ENCODE peak calls at places on chromosomes 3 and 15, in five cellular contexts. D is mucosa of descending colon, Y is MM.1S, Z is hepatocyte, M is transverse colon. V is an unnamed sample.

GRCh38 chr3:156673732-156674045 is 701 bp upstream of the TIPARP start:
- DNase-seq in Y (no peak), Z (no peak), M (no peak), D (no peak), V (no peak)

GRCh38 chr15:66294157-66294931 is 976 bp downstream of the DIS3L start:
- DNase-seq in Y (peak), D (peak), Z (peak), M (peak), V (peak)

GRCh38 chr15:90035095-90035834 is 34.1 kb downstream of the ZNF710 start:
- DNase-seq in Z (peak), M (peak), Y (no peak), D (no peak), V (peak)

GRCh38 chr3:38992117-38992779 is 59.5 kb downstream of the SCN11A start:
- DNase-seq in M (no peak), D (no peak), Z (no peak), Y (no peak), V (no peak)

GRCh38 chr15:47711654-47712053 is 5.7 kb upstream of the SEMA6D start:
- DNase-seq in M (no peak), Y (peak), Z (no peak), D (no peak), V (no peak)

GRCh38 chr3:79767953-79768282 is at the start of gene ROBO1:
- DNase-seq in Z (peak), D (no peak), Y (no peak), M (no peak), V (no peak)

GRCh38 chr3:195863121-195864061 is 45.0 kb downstream of the TNK2 start:
- DNase-seq in M (peak), Z (peak), D (peak), Y (peak), V (peak)

GRCh38 chr15:89077750-89078149 is 10.5 kb upstream of the ABHD2 start:
- DNase-seq in Y (no peak), D (no peak), Z (no peak), M (no peak), V (no peak)

GRCh38 chr15:98528056-98528725 is 120.1 kb upstream of the IGF1R start:
- DNase-seq in Y (no peak), D (no peak), Z (no peak), M (no peak), V (no peak)

GRCh38 chr3:56042326-56042951 is 425.8 kb downstream of the ERC2 start:
- DNase-seq in Z (peak), D (peak), M (no peak), Y (peak), V (no peak)

GRCh38 chr15:77623008-77623877 is 9.5 kb downstream of the LINGO1 start:
- DNase-seq in Y (no peak), M (no peak), Z (peak), D (no peak), V (no peak)

GRCh38 chr3:88188436-88188835 is 38.7 kb downstream of the C3orf38 start:
- DNase-seq in Z (no peak), D (no peak), M (no peak), Y (no peak), V (no peak)

GRCh38 chr3:52317601-52318000 is 1.5 kb downstream of the DNAH1 start:
- DNase-seq in M (peak), Z (peak), D (peak), Y (peak), V (no peak)

GRCh38 chr3:143751643-143752178 is 96.6 kb downstream of the SLC9A9 start:
- DNase-seq in D (no peak), Z (no peak), Y (no peak), M (no peak), V (no peak)

GRCh38 chr15:89332446-89332845 is 2.2 kb downstream of the POLG start:
- DNase-seq in D (no peak), Z (no peak), Y (no peak), M (no peak), V (peak)

GRCh38 chr15:74835312-74835823 is 7.6 kb downstream of the ULK3 start:
- DNase-seq in Z (peak), D (peak), Y (peak), M (peak), V (peak)

GRCh38 chr15:42582569-42583235 is 7.3 kb downstream of the STARD9 start:
- DNase-seq in Z (no peak), M (no peak), Y (no peak), D (no peak), V (no peak)

GRCh38 chr3:65714138-65714537 is 324.6 kb downstream of the MAGI1 start:
- DNase-seq in M (no peak), Z (peak), D (no peak), Y (no peak), V (no peak)

GRCh38 chr15:74847462-74847861 is 4.5 kb upstream of the ULK3 start:
- DNase-seq in M (no peak), D (no peak), Y (no peak), Z (no peak), V (no peak)

GRCh38 chr3:184683900-184684560 is 27.8 kb downstream of the MAGEF1 start:
- DNase-seq in Z (no peak), Y (no peak), M (no peak), D (no peak), V (no peak)

GRCh38 chr3:160038862-160039562 is 50.4 kb downstream of the IL12A start:
- DNase-seq in Z (peak), D (no peak), M (no peak), Y (no peak), V (peak)

GRCh38 chr3:190581041-190581501 is 67.2 kb downstream of the IL1RAP start:
- DNase-seq in Y (no peak), M (no peak), Z (no peak), D (no peak), V (no peak)

GRCh38 chr3:14766428-14767244 is 52.1 kb upstream of the FGD5 start:
- DNase-seq in Y (no peak), Z (no peak), M (no peak), D (no peak), V (no peak)

GRCh38 chr3:128395500-128396125 is 71.1 kb downstream of the DNAJB8 start:
- DNase-seq in M (no peak), Z (no peak), Y (no peak), D (no peak), V (no peak)

GRCh38 chr3:45468326-45468725 is 80.0 kb downstream of the LARS2 start:
- DNase-seq in M (no peak), D (no peak), Y (no peak), Z (no peak), V (no peak)

GRCh38 chr15:60423540-60423939 is 25.8 kb upstream of the ANXA2 start:
- DNase-seq in Z (peak), D (no peak), Y (peak), M (no peak), V (peak)

GRCh38 chr3:97658670-97659285 is 105.8 kb upstream of the ARL6 start:
- DNase-seq in Y (peak), M (no peak), Z (peak), D (peak), V (peak)

GRCh38 chr3:71725279-71725991 is at the start of gene EIF4E3:
- DNase-seq in D (peak), Z (peak), M (peak), Y (peak), V (peak)

DNA sequence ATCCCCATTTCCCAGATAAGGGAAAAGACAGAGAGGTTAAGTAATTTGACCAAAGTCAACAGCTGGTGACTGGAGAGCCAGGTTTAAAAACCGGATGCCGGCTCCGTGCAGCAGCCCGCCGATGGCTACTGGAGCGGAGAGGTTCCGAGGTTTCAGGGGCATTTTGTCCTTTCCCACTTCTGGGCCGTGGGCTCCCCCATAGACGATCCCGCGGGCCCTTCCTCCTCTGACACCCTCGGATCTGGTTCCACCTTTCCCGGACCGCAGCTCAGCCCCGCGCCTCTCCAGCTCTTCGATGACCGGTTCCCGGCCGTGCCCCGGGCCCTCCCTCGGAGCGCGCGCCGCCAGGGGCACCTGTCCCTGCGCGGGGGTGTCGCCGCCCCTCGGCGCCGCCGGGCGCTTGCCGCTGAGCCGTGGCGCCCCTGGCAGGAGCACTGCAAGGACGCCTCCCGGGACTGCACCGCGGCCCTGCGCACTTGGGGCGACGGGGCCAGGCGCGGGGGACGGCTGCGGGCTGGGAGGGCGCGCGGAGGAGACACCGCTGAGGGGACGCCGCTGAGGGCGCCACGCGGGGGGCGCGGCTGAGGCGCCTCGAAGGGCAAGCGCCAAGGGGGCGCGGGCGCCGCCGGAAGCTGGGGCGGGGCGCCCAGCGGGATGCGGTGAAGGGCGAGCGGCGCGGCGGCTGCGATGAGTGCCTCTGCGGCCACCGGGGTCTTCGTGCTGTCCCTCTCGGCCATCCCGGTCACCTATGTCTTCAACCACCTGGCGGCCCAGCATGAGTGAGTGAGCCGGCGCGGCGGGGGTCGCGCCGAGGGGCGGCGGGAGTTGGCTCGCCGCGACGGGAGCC is at the start of gene TM6SF1:
- DNase-seq in Y (no peak), D (no peak), Z (peak), M (no peak), V (peak)
- TF ChIP-seq CTCF in Y (no peak), D (no peak), Z (no peak), M (no peak), V (no peak)

DNA sequence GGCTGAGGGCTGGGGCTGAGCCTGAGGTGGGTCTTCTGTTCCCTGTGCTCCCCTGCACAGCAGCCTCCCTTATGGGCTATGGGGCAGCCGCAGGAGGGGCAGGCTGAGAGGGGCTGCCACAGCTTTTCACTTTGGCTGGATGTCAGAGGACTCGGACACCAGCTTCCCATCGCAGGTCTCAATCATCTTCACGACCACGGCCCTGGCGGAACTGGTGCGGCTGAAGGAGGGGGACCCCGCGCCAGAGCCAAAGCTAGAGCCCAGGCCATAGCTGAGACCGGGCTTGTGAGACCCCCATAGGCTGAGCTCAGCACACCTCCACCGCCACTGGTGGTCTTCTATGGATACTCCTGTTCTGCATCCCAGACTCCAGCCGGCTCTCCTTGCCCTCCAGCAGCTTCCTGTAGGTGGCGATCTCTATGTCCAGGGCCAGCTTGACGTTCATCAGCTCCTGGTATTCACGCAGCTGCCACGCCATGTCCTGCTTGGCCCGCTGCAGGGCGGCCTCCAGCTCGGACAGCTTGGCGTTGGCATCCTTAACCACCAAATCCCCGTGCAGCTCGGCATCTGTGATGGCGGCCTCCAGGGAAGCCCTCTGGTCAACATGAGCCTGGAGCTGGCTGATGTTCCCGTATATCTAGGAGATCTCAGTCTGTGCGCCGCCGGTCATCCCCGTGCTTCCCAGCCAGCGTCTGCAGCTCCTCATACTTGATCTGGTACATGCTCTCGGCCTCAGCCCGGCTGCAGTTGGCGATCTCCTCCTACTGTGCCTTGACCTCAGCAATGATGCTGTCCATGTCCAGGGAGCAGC is 181.7 kb upstream of the SYNPR start:
- DNase-seq in Y (no peak), Z (no peak), D (no peak), M (no peak), V (no peak)
- TF ChIP-seq CTCF in Y (no peak), Z (no peak), D (no peak), M (no peak), V (no peak)

GRCh38 chr15:29223640-29224039 is 46.0 kb downstream of the NSMCE3 start:
- DNase-seq in M (no peak), Y (no peak), Z (no peak), D (no peak), V (no peak)
- TF ChIP-seq CTCF in M (no peak), Y (no peak), Z (no peak), D (no peak), V (no peak)

GRCh38 chr15:52784799-52785671 is 5.1 kb downstream of the ONECUT1 start:
- DNase-seq in M (no peak), D (no peak), Y (no peak), Z (no peak), V (no peak)
- TF ChIP-seq CTCF in M (no peak), D (no peak), Y (no peak), Z (no peak), V (no peak)

DNA sequence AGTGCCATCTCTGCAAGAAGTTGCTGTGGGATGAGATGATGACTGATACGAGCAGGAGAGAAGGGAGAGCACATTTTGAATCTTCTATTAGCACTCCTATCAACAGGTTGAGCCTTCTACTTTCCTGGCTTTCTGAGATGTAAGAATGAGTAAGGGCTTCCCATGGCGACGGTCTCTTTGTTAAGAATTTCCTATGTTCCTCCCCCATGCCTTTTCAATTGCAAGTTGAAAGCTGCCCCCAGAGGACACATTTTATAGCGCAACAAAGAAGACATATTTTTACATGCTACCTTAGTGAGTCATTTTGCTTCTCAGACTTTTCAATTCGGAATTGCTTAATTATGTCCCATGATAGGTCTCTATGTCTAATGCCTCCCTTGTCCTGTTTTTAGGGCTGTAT is 71.3 kb upstream of the LRTM1 start:
- DNase-seq in D (no peak), Y (no peak), Z (peak), M (no peak), V (no peak)
- TF ChIP-seq CTCF in D (no peak), Y (no peak), Z (peak), M (no peak), V (no peak)

GRCh38 chr3:139016430-139017048 is 4.2 kb downstream of the PRR23B start:
- DNase-seq in M (no peak), D (no peak), Y (no peak), Z (no peak), V (peak)

GRCh38 chr3:139020036-139020867 is 474 bp downstream of the PRR23B start:
- DNase-seq in D (no peak), Z (no peak), Y (no peak), M (no peak), V (no peak)

GRCh38 chr3:139024968-139025367 is 4.2 kb upstream of the PRR23B start:
- DNase-seq in D (no peak), Y (no peak), Z (no peak), M (no peak), V (no peak)

DNA sequence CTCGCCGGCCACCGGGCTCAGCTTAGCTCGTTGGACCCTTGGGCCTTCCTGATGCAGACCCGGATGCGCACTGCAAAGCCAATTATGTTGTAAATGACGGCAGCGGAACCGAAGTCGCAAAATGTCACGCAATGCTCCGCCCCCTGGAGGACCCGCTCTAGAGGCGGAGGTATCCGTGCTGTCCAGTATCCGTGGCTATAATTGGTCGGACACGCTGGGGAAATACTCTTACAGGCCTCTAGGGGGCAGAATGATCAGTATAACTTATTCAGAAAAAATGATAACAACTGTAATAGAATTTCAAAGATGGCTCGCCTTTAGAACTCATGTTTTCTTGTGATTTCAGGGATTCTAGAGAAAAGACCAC is at the start of gene PRR23B:
- DNase-seq in Y (no peak), Z (no peak), M (no peak), D (no peak), V (no peak)
- TF ChIP-seq CTCF in Y (peak), Z (peak), M (no peak), D (no peak), V (no peak)

GRCh38 chr3:169744332-169745054 is 20.4 kb downstream of the TERC start:
- DNase-seq in Z (no peak), M (no peak), D (no peak), Y (no peak), V (no peak)
- TF ChIP-seq CTCF in Z (peak), M (no peak), D (no peak), Y (peak), V (peak)

GRCh38 chr3:129845956-129846355 is 47.6 kb downstream of the TMCC1 start:
- DNase-seq in D (no peak), Y (no peak), Z (no peak), M (no peak), V (no peak)
- TF ChIP-seq CTCF in D (no peak), Y (no peak), Z (no peak), M (no peak), V (no peak)

GRCh38 chr3:111326144-111326995 is 215.6 kb upstream of the CD96 start:
- DNase-seq in M (no peak), Z (no peak), Y (peak), D (no peak), V (no peak)
- TF ChIP-seq CTCF in M (no peak), Z (no peak), Y (no peak), D (no peak), V (no peak)

GRCh38 chr3:167814441-167814951 is 79.0 kb downstream of the SERPINI1 start:
- DNase-seq in M (no peak), D (no peak), Z (peak), Y (no peak), V (no peak)
- TF ChIP-seq CTCF in M (no peak), D (no peak), Z (no peak), Y (no peak), V (no peak)